ENCODE peak calls at places on chromosomes 16 and 17, in six cellular contexts. Y is heart right ventricle; I is CD8-positive, alpha-beta T cell; N is HL-60; A is AG04450; D is PC-3. S is an unnamed sample.

GRCh38 chr16:4330277-4330882 is 14.5 kb downstream of the GLIS2 start:
- DNase-seq in Y (peak), I (peak), N (peak), A (no peak), D (peak), S (no peak)

GRCh38 chr17:48051706-48052486 is 3.7 kb downstream of the NFE2L1 start:
- DNase-seq in Y (peak), I (no peak), N (peak), A (no peak), D (no peak), S (peak)

GRCh38 chr17:35774499-35774898 is 13.8 kb downstream of the C17orf50 start:
- DNase-seq in Y (peak), I (no peak), N (no peak), A (no peak), D (peak), S (no peak)

GRCh38 chr17:48241131-48241591 is 133.6 kb downstream of the SNX11 start:
- DNase-seq in Y (peak), I (peak), N (peak), A (no peak), D (peak), S (peak)

GRCh38 chr16:87303431-87303930 is 13.7 kb downstream of the C16orf95 start:
- DNase-seq in Y (no peak), I (no peak), N (peak), A (no peak), D (peak), S (no peak)

GRCh38 chr17:7440823-7441174 is 1.5 kb downstream of the FGF11 start:
- DNase-seq in Y (peak), I (no peak), N (no peak), A (no peak), D (peak), S (no peak)

GRCh38 chr17:74532115-74532514 is 840 bp upstream of the CD300LB start:
- DNase-seq in Y (no peak), I (peak), N (peak), A (no peak), D (no peak), S (no peak)

GRCh38 chr16:32116080-32116479 is 137.0 kb upstream of the TP53TG3D start:
- DNase-seq in Y (peak), I (no peak), N (no peak), A (no peak), D (no peak), S (no peak)

GRCh38 chr16:25626172-25626571 is 65.6 kb upstream of the HS3ST4 start:
- DNase-seq in Y (no peak), I (no peak), N (no peak), A (no peak), D (peak), S (no peak)

GRCh38 chr16:52906271-52906670 is 146.4 kb downstream of the CHD9NB start:
- DNase-seq in Y (no peak), I (no peak), N (no peak), A (no peak), D (peak), S (no peak)

GRCh38 chr17:55668581-55668980 is 54.1 kb downstream of the TMEM100 start:
- DNase-seq in Y (no peak), I (no peak), N (no peak), A (no peak), D (no peak), S (no peak)

GRCh38 chr16:74297296-74297665 is 667 bp downstream of the PSMD7 start:
- DNase-seq in Y (no peak), I (peak), N (no peak), A (no peak), D (peak), S (no peak)

GRCh38 chr17:74042744-74043486 is 160.6 kb upstream of the RPL38 start:
- DNase-seq in Y (no peak), I (no peak), N (no peak), A (no peak), D (peak), S (peak)

GRCh38 chr17:17485420-17485819 is 8.6 kb downstream of the MED9 start:
- DNase-seq in Y (no peak), I (no peak), N (no peak), A (no peak), D (no peak), S (no peak)

GRCh38 chr16:2468725-2469398 is 2.2 kb upstream of the NTN3 start:
- DNase-seq in Y (peak), I (no peak), N (no peak), A (no peak), D (no peak), S (no peak)

GRCh38 chr17:21359483-21359840 is 16.7 kb upstream of the KCNJ12 start:
- DNase-seq in Y (no peak), I (no peak), N (no peak), A (no peak), D (no peak), S (no peak)

GRCh38 chr16:46883353-46883689 is 841 bp upstream of the GPT2 start:
- DNase-seq in Y (no peak), I (no peak), N (no peak), A (no peak), D (no peak), S (no peak)

GRCh38 chr17:35898283-35899070 is 18.3 kb upstream of the CCL5 start:
- DNase-seq in Y (peak), I (no peak), N (peak), A (no peak), D (peak), S (no peak)

GRCh38 chr17:16479264-16479663 is 12.7 kb downstream of the LRRC75A start:
- DNase-seq in Y (no peak), I (no peak), N (no peak), A (no peak), D (no peak), S (no peak)

GRCh38 chr17:36641877-36642845 is 40.8 kb downstream of the MRM1 start:
- DNase-seq in Y (no peak), I (no peak), N (no peak), A (no peak), D (no peak), S (no peak)

GRCh38 chr16:30901201-30902069 is 5.0 kb downstream of the CTF1 start:
- DNase-seq in Y (no peak), I (no peak), N (no peak), A (no peak), D (no peak), S (no peak)

GRCh38 chr17:57130708-57131461 is 45.8 kb downstream of the AKAP1 start:
- DNase-seq in Y (peak), I (peak), N (peak), A (peak), D (peak), S (no peak)

GRCh38 chr17:309361-309888 is 43.2 kb downstream of the RPH3AL start:
- DNase-seq in Y (no peak), I (no peak), N (peak), A (no peak), D (peak), S (no peak)

GRCh38 chr16:28217326-28217725 is 5.6 kb upstream of the XPO6 start:
- DNase-seq in Y (no peak), I (no peak), N (no peak), A (no peak), D (no peak), S (no peak)

GRCh38 chr16:89685916-89686315 is 573 bp upstream of the CDK10 start:
- DNase-seq in Y (no peak), I (no peak), N (no peak), A (no peak), D (no peak), S (no peak)

GRCh38 chr16:11025120-11025531 is 80.8 kb downstream of the CLEC16A start:
- DNase-seq in Y (no peak), I (no peak), N (no peak), A (no peak), D (no peak), S (no peak)

GRCh38 chr17:9987779-9988585 is 82.9 kb upstream of the RCVRN start:
- DNase-seq in Y (peak), I (peak), N (peak), A (no peak), D (no peak), S (no peak)

GRCh38 chr16:30747331-30747730 is 894 bp upstream of the PHKG2 start:
- DNase-seq in Y (no peak), I (no peak), N (no peak), A (no peak), D (peak), S (peak)

GRCh38 chr17:65953316-65954147 is 238.4 kb downstream of the CEP112 start:
- DNase-seq in Y (no peak), I (no peak), N (no peak), A (no peak), D (no peak), S (no peak)

GRCh38 chr16:29029168-29029994 is 44.5 kb downstream of the LAT start:
- DNase-seq in Y (no peak), I (peak), N (no peak), A (peak), D (peak), S (peak)

GRCh38 chr16:31465788-31466370 is 6.1 kb upstream of the TGFB1I1 start:
- DNase-seq in Y (no peak), I (no peak), N (no peak), A (no peak), D (no peak), S (no peak)

GRCh38 chr16:86751081-86752030 is 173.0 kb downstream of the FOXL1 start:
- DNase-seq in Y (no peak), I (no peak), N (no peak), A (peak), D (peak), S (peak)

GRCh38 chr16:23369416-23369815 is 67.3 kb downstream of the SCNN1B start:
- DNase-seq in Y (no peak), I (no peak), N (no peak), A (no peak), D (no peak), S (no peak)

GRCh38 chr16:19980866-19981265 is 92.8 kb downstream of the GPR139 start:
- DNase-seq in Y (no peak), I (no peak), N (no peak), A (no peak), D (peak), S (no peak)

GRCh38 chr17:5078106-5079028 is at the start of gene ZFP3:
- DNase-seq in Y (peak), I (peak), N (no peak), A (peak), D (peak), S (peak)

GRCh38 chr17:34305606-34306005 is 13.6 kb upstream of the CCL8 start:
- DNase-seq in Y (no peak), I (no peak), N (no peak), A (no peak), D (no peak), S (no peak)

GRCh38 chr17:43983515-43984411 is 20.7 kb upstream of the NAGS start:
- DNase-seq in Y (peak), I (no peak), N (no peak), A (no peak), D (no peak), S (no peak)
- TF ChIP-seq CTCF in Y (peak), I (no peak), N (no peak), A (peak), D (peak), S (peak)

GRCh38 chr17:12046786-12047185 is 26.1 kb downstream of the MAP2K4 start:
- DNase-seq in Y (no peak), I (no peak), N (no peak), A (no peak), D (no peak), S (no peak)

GRCh38 chr17:12050646-12051225 is 30.1 kb downstream of the MAP2K4 start:
- DNase-seq in Y (no peak), I (no peak), N (no peak), A (no peak), D (peak), S (no peak)

GRCh38 chr17:12053552-12053951 is 32.9 kb downstream of the MAP2K4 start:
- DNase-seq in Y (no peak), I (no peak), N (no peak), A (no peak), D (no peak), S (no peak)

GRCh38 chr17:12047977-12048376 is 27.3 kb downstream of the MAP2K4 start:
- DNase-seq in Y (no peak), I (no peak), N (no peak), A (no peak), D (peak), S (no peak)

DNA sequence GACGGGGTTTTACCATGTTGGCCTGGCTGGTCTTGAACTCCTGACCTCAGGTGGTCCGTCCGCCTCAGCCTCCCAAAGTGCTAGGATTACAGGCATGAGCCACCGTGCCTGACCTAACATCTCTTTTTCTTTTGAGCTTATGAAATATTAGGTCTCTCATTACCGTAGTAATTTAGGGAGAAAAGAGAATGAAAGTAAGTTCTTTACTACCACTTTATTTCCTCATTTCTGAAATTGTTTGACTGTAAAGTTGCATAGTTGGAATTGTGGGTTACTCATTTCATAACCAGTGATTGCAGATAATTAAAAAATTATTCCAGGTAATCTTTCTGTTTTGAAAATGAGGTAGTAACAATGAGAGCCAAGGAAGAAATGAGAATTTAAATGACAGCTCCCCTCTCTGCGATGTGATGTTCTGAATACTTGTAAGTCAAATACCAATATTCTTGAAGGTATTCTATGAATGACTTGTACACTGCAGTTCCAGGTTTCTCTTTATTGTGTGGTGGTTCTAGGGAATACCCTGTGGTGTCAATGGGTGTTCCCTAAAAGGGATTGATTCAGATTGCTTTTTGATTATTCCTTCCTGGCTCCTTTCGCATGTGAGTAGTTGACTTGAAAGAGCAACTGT is 28.3 kb downstream of the MAP2K4 start:
- DNase-seq in Y (no peak), I (no peak), N (no peak), A (no peak), D (no peak), S (no peak)
- H3K4me3 ChIP-seq in Y (no peak), I (no peak), N (no peak), A (no peak), D (no peak), S (no peak)

DNA sequence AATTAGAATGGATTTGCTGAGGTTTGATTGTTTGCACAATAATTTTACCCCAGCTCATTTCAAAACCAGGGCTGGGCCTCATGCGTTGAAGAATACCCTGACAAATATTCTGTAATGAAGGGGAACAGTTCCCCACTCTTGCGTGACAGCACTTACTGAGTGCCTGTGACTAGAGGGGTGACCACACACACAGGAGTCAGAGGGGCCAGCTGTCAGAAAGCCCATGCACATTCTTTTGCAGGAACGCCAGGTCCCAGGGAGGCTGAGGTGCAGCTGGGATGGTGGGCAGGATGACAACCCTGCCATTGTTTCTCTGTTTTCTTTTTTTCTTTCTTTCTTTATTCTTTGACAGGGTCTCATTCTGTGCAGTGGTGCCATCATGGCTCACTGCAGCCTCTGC is 44.6 kb downstream of the SMPD3 start:
- DNase-seq in Y (no peak), I (no peak), N (peak), A (no peak), D (no peak), S (no peak)
- TF ChIP-seq CTCF in Y (no peak), I (no peak), N (no peak), A (no peak), D (no peak), S (no peak)

GRCh38 chr16:84481051-84481735 is 23.3 kb downstream of the MEAK7 start:
- DNase-seq in Y (no peak), I (no peak), N (peak), A (no peak), D (no peak), S (no peak)
- H3K4me3 ChIP-seq in Y (no peak), I (no peak), N (no peak), A (no peak), D (no peak), S (no peak)

DNA sequence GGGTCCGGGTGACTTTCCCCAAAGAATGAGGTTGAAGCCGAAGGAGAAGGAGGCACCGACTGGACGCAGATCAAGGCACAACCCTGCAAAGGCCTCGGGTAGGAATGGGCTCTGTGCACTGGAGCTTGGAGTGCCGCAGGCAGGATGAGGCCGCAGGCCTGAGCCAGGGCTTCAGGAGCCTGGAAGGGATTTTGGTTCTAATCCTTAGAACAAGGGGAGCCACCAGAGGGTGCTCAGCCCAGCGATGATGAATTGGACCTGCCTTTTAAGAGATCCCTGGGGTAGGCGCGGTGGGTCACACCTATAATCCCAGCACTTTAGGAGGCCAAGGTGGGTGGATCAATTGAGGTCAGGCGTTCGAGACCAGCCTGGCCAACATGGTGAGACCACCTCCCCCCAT is 8.1 kb downstream of the CIBAR2 start:
- DNase-seq in Y (no peak), I (no peak), N (no peak), A (no peak), D (no peak), S (no peak)
- TF ChIP-seq CTCF in Y (no peak), I (no peak), N (no peak), A (peak), D (no peak), S (no peak)

S was measured in BJ.